ENCODE peak calls at places on chromosome 11, in five cellular contexts. B, C, X, T and D are unnamed samples.
A peak's percentile ranks its signal among the peaks of the same experiment; 100 is the strongest.

GRCh38 chr11:26931248-26931631 is 62.7 kb upstream of the FIBIN start:
- DNase-seq in B (no peak), C (no peak), X (no peak), T (no peak), D (no peak)

GRCh38 chr11:7927635-7928034 is 3.4 kb downstream of the OR10A6 start:
- DNase-seq in B (peak; percentile 34), C (peak; percentile 71), X (no peak), T (no peak), D (no peak)

GRCh38 chr11:128904303-128904871 is 13.2 kb downstream of the KCNJ5 start:
- DNase-seq in B (no peak), C (peak; percentile 7), X (no peak), T (no peak), D (no peak)

GRCh38 chr11:120098503-120099054 is 39.3 kb downstream of the TRIM29 start:
- DNase-seq in B (no peak), C (no peak), X (no peak), T (no peak), D (no peak)

GRCh38 chr11:122146475-122146874 is 30.5 kb upstream of the BLID start:
- DNase-seq in B (no peak), C (peak; percentile 90), X (no peak), T (no peak), D (no peak)

GRCh38 chr11:133134561-133135173 is 397.6 kb downstream of the OPCML start:
- DNase-seq in B (no peak), C (peak; percentile 26), X (peak; percentile 77), T (peak; percentile 68), D (peak; percentile 10)

GRCh38 chr11:125451400-125452124 is 44.5 kb downstream of the FEZ1 start:
- DNase-seq in B (no peak), C (peak; percentile 29), X (peak; percentile 26), T (no peak), D (no peak)

GRCh38 chr11:56909563-56909962 is 79.2 kb upstream of the OR5AK2 start:
- DNase-seq in B (no peak), C (no peak), X (no peak), T (no peak), D (no peak)

GRCh38 chr11:94956963-94957362 is 16.4 kb downstream of the CWC15 start:
- DNase-seq in B (no peak), C (peak; percentile 12), X (no peak), T (no peak), D (no peak)

GRCh38 chr11:24391165-24391564 is 105.7 kb upstream of the LUZP2 start:
- DNase-seq in B (peak; percentile 34), C (peak; percentile 50), X (no peak), T (no peak), D (peak; percentile 16)

GRCh38 chr11:117143390-117143789 is 697 bp upstream of the PAFAH1B2 start:
- DNase-seq in B (no peak), C (peak; percentile 53), X (peak; percentile 24), T (no peak), D (no peak)

GRCh38 chr11:45182902-45183301 is 36.5 kb downstream of the PRDM11 start:
- DNase-seq in B (no peak), C (peak; percentile 44), X (peak; percentile 12), T (no peak), D (no peak)

GRCh38 chr11:133911169-133911568 is 45.6 kb downstream of the IGSF9B start:
- DNase-seq in B (no peak), C (no peak), X (no peak), T (no peak), D (no peak)

GRCh38 chr11:130737866-130738431 is 178.3 kb downstream of the SNX19 start:
- DNase-seq in B (peak; percentile 71), C (peak; percentile 28), X (no peak), T (no peak), D (no peak)